ENCODE peak calls at places on chromosomes 16 and 17, in five cellular contexts. Q is K562, P is pancreas, H is cardiac muscle cell, N is neural progenitor cell. Z is an unnamed sample.

GRCh38 chr17:8563981-8564602 is 66.4 kb downstream of the MYH10 start:
- DNase-seq in Q (no peak), P (no peak), H (no peak), N (no peak), Z (no peak)

GRCh38 chr16:50096791-50097190 is 31.0 kb downstream of the HEATR3 start:
- DNase-seq in Q (no peak), P (no peak), H (no peak), N (no peak), Z (no peak)

GRCh38 chr17:40695874-40696472 is 7.6 kb downstream of the KRT24 start:
- DNase-seq in Q (no peak), P (no peak), H (no peak), N (no peak), Z (no peak)

GRCh38 chr17:8224891-8225812 is 14.8 kb upstream of the AURKB start:
- DNase-seq in Q (no peak), P (no peak), H (no peak), N (no peak), Z (no peak)

GRCh38 chr16:17301593-17302135 is 169.1 kb downstream of the XYLT1 start:
- DNase-seq in Q (no peak), P (no peak), H (no peak), N (no peak), Z (no peak)

GRCh38 chr16:68420366-68420765 is 27.9 kb downstream of the SMPD3 start:
- DNase-seq in Q (no peak), P (no peak), H (no peak), N (no peak), Z (no peak)

GRCh38 chr17:74779948-74780400 is 3.8 kb upstream of the NAT9 start:
- DNase-seq in Q (no peak), P (no peak), H (no peak), N (no peak), Z (peak)

GRCh38 chr16:62149646-62150045 is 113.4 kb upstream of the CDH8 start:
- DNase-seq in Q (no peak), P (no peak), H (no peak), N (no peak), Z (no peak)

GRCh38 chr17:3681565-3681964 is 13.0 kb downstream of the EMC6 start:
- DNase-seq in Q (no peak), P (no peak), H (no peak), N (no peak), Z (no peak)

GRCh38 chr16:56631832-56632159 is 663 bp upstream of the MT1M start:
- DNase-seq in Q (no peak), P (no peak), H (peak), N (no peak), Z (no peak)

GRCh38 chr16:51816929-51817328 is 665.9 kb upstream of the SALL1 start:
- DNase-seq in Q (no peak), P (no peak), H (no peak), N (no peak), Z (no peak)

GRCh38 chr17:4679652-4680051 is 24.3 kb downstream of the PELP1 start:
- DNase-seq in Q (no peak), P (no peak), H (no peak), N (no peak), Z (no peak)

GRCh38 chr17:19399750-19400450 is 11.1 kb upstream of the RNF112 start:
- DNase-seq in Q (no peak), P (no peak), H (no peak), N (no peak), Z (no peak)

GRCh38 chr17:21021208-21021803 is 21.5 kb downstream of the USP22 start:
- DNase-seq in Q (no peak), P (no peak), H (no peak), N (no peak), Z (no peak)

GRCh38 chr16:86868746-86869145 is 290.4 kb downstream of the FOXL1 start:
- DNase-seq in Q (no peak), P (no peak), H (no peak), N (no peak), Z (no peak)

GRCh38 chr16:67445913-67446907 is 15.3 kb downstream of the HSD11B2 start:
- DNase-seq in Q (no peak), P (peak), H (no peak), N (no peak), Z (no peak)

GRCh38 chr16:55494994-55495421 is 13.9 kb upstream of the LPCAT2 start:
- DNase-seq in Q (no peak), P (no peak), H (peak), N (peak), Z (peak)

GRCh38 chr16:81651758-81652718 is 127.1 kb upstream of the PLCG2 start:
- DNase-seq in Q (peak), P (no peak), H (no peak), N (peak), Z (no peak)

GRCh38 chr16:48158296-48158695 is 2.5 kb upstream of the ABCC12 start:
- DNase-seq in Q (peak), P (no peak), H (no peak), N (no peak), Z (no peak)

GRCh38 chr17:68097161-68097805 is 61.7 kb downstream of the KPNA2 start:
- DNase-seq in Q (no peak), P (no peak), H (no peak), N (no peak), Z (no peak)

GRCh38 chr17:61144876-61145564 is 254.6 kb upstream of the TBX2 start:
- DNase-seq in Q (peak), P (no peak), H (peak), N (no peak), Z (no peak)

GRCh38 chr17:68701046-68701445 is 99.9 kb upstream of the FAM20A start:
- DNase-seq in Q (no peak), P (no peak), H (peak), N (no peak), Z (no peak)

GRCh38 chr17:3950584-3950983 is 13.7 kb downstream of the ATP2A3 start:
- DNase-seq in Q (no peak), P (no peak), H (no peak), N (no peak), Z (no peak)

GRCh38 chr16:67174706-67175231 is 4.4 kb downstream of the NOL3 start:
- DNase-seq in Q (no peak), P (no peak), H (no peak), N (no peak), Z (no peak)

GRCh38 chr17:57436565-57436964 is 180.2 kb downstream of the MSI2 start:
- DNase-seq in Q (no peak), P (no peak), H (peak), N (no peak), Z (no peak)

GRCh38 chr17:31398381-31399275 is 7.2 kb downstream of the RAB11FIP4 start:
- DNase-seq in Q (no peak), P (no peak), H (no peak), N (no peak), Z (no peak)

GRCh38 chr16:84438971-84439696 is 65.3 kb downstream of the MEAK7 start:
- DNase-seq in Q (no peak), P (no peak), H (no peak), N (peak), Z (no peak)

GRCh38 chr16:28597692-28598261 is 927 bp upstream of the SULT1A2 start:
- DNase-seq in Q (peak), P (no peak), H (peak), N (peak), Z (no peak)

GRCh38 chr16:75070055-75070841 is 46.3 kb downstream of the LDHD start:
- DNase-seq in Q (peak), P (no peak), H (no peak), N (no peak), Z (peak)

GRCh38 chr17:73069164-73069774 is 23.2 kb downstream of the SLC39A11 start:
- DNase-seq in Q (no peak), P (no peak), H (no peak), N (no peak), Z (no peak)

GRCh38 chr16:30930160-30930571 is 6.8 kb downstream of the FBXL19 start:
- DNase-seq in Q (no peak), P (no peak), H (no peak), N (no peak), Z (no peak)

GRCh38 chr16:3456374-3456773 is 12.9 kb downstream of the NAA60 start:
- DNase-seq in Q (no peak), P (no peak), H (no peak), N (no peak), Z (no peak)
- H3K27ac ChIP-seq in Q (no peak), P (no peak), H (no peak), N (no peak), Z (peak)

DNA sequence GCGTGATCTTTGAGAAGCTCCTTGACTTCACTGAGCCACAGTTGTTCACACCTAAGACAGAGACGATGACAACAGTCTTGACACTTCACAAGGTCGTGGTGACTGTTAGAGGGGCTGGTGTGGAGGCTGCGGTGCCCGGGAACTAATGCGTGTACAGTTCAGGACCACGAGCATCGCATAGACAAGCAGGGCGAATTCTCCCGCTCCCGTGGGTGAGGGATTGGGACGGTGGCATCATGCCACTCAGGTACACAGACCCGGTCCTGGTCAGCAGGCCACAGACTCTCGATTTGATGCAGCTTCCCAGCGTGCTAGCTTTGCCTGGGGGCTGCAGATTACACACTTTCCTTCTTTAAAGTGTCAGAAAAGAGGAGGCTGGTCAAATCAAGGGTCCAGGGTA is 24.7 kb downstream of the CEP295NL start:
- DNase-seq in Q (no peak), P (no peak), H (no peak), N (no peak), Z (no peak)
- H3K27ac ChIP-seq in Q (no peak), P (no peak), H (no peak), N (no peak), Z (peak)

GRCh38 chr16:15642557-15643452 is at the start of gene MARF1:
- DNase-seq in Q (peak), P (peak), H (peak), N (peak), Z (peak)
- H3K27ac ChIP-seq in Q (peak), P (peak), H (peak), N (peak), Z (peak)

DNA sequence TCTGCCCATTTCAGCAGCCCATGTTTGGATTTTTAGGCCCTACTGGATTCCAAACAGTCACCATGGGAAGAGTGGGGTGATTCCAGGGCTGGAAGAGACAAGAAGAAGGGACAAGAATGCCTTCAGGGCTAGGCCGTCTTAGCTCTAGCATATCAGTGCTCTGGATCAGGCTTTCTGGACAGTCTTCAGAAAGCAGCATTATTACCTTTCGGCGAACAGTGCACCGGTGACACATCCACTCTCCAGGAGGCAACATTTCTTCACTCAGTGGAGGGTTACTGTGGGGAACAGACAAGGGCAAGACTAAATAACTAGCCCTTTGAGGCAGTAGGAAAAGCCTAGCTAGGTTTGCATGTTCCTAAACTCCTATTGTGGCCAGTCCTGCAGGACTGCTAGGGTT is 23.9 kb upstream of the DHRS13 start:
- DNase-seq in Q (no peak), P (no peak), H (no peak), N (no peak), Z (no peak)
- H3K27ac ChIP-seq in Q (peak), P (no peak), H (peak), N (no peak), Z (no peak)

GRCh38 chr17:27343294-27343693 is 49.4 kb downstream of the WSB1 start:
- DNase-seq in Q (no peak), P (no peak), H (no peak), N (peak), Z (no peak)

GRCh38 chr17:27342059-27342458 is 48.1 kb downstream of the WSB1 start:
- DNase-seq in Q (no peak), P (no peak), H (no peak), N (no peak), Z (no peak)

GRCh38 chr17:27345141-27345904 is 51.4 kb downstream of the WSB1 start:
- DNase-seq in Q (peak), P (peak), H (peak), N (peak), Z (no peak)

GRCh38 chr17:27346228-27346899 is 52.5 kb downstream of the WSB1 start:
- DNase-seq in Q (no peak), P (no peak), H (no peak), N (no peak), Z (no peak)

DNA sequence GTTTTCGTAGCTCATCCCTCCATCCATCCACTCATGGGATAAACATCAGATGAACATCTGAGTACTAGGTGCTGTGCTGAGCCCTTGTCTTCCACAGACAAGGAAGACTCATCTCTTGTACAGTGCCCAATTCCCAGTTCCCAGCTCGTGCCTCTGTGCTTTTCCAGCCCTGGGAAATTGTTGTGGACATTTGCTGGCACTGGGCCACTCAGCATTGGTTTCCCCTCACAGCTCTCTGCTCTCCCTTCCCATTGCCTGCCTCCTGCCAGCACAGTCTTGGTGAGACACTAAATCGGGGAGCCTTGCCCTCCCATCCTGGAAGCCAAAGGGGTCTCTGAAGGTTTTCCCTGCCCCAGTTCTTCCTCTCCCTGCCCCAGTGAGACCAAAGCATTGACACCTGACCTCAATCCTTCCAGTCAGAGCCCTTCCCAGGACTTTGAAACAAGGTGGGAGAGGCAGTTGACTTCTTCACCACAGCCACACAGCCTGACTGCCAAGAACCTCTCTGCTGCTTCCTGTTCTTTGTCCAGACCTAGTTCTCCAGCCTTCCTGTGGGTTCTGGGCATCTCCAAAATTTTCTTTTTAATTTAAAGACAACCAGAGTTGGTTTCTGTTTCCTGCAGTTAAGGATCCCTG is 50.2 kb downstream of the WSB1 start:
- DNase-seq in Q (no peak), P (no peak), H (no peak), N (no peak), Z (no peak)
- H3K27ac ChIP-seq in Q (peak), P (no peak), H (no peak), N (no peak), Z (no peak)

Z was measured in substantia nigra.